ENCODE peak calls at places on chromosomes 5 and 9, in six cellular contexts. J is activated CD8-positive, alpha-beta memory T cell treated with anti-CD3 and anti-CD28 coated beads for 4 hours; B is COR-L47; S is stimulated activated CD8-positive, alpha-beta memory T cell treated with anti-CD3 and anti-CD28 coated beads, Interleukin-12 subunit alpha, Interleukin-12 subunit beta, amount 100 ng/mL, for 4 hours; G is amniotic stem cell; U is NT2/D1. E is an unnamed sample.

GRCh38 chr9:38394419-38394818 is 1.9 kb downstream of the ALDH1B1 start:
- DNase-seq in J (no peak), B (no peak), S (no peak), G (no peak), U (no peak), E (no peak)

GRCh38 chr9:4594545-4594944 is 67.5 kb upstream of the PLPP6 start:
- DNase-seq in J (no peak), B (no peak), S (no peak), G (no peak), U (no peak), E (no peak)

GRCh38 chr5:159849437-159850191 is 66.7 kb upstream of the ADRA1B start:
- DNase-seq in J (no peak), B (no peak), S (no peak), G (peak; percentile 21), U (no peak), E (no peak)

GRCh38 chr5:174166231-174167079 is 120.9 kb downstream of the NSG2 start:
- DNase-seq in J (no peak), B (peak; percentile 96), S (no peak), G (no peak), U (no peak), E (no peak)

GRCh38 chr5:761206-761771 is 23.2 kb downstream of the ZDHHC11B start:
- DNase-seq in J (no peak), B (no peak), S (no peak), G (no peak), U (no peak), E (peak; percentile 7)

GRCh38 chr9:89430995-89431394 is 66.9 kb downstream of the SEMA4D start:
- DNase-seq in J (no peak), B (no peak), S (no peak), G (no peak), U (no peak), E (no peak)

GRCh38 chr5:43042626-43043399 is 2.7 kb upstream of the ANXA2R start:
- DNase-seq in J (no peak), B (peak; percentile 77), S (peak; percentile 58), G (no peak), U (no peak), E (peak; percentile 66)

GRCh38 chr9:93486269-93486668 is 32.9 kb upstream of the FAM120AOS start:
- DNase-seq in J (no peak), B (no peak), S (no peak), G (no peak), U (no peak), E (no peak)

GRCh38 chr9:133342570-133342969 is 5.4 kb downstream of the MED22 start:
- DNase-seq in J (no peak), B (no peak), S (no peak), G (no peak), U (no peak), E (no peak)

GRCh38 chr9:121498150-121498486 is 1.5 kb downstream of the GGTA1 start:
- DNase-seq in J (no peak), B (peak; percentile 80), S (no peak), G (peak; percentile 57), U (peak; percentile 71), E (peak; percentile 22)

GRCh38 chr5:982377-983237 is 26.0 kb upstream of the NKD2 start:
- DNase-seq in J (no peak), B (no peak), S (no peak), G (no peak), U (peak; percentile 32), E (no peak)

GRCh38 chr9:5574998-5575397 is 53.9 kb upstream of the RIC1 start:
- DNase-seq in J (no peak), B (no peak), S (no peak), G (no peak), U (no peak), E (no peak)

GRCh38 chr9:116686693-116687073 is 422 bp upstream of the TRIM32 start:
- DNase-seq in J (no peak), B (no peak), S (no peak), G (no peak), U (no peak), E (no peak)

GRCh38 chr9:79512251-79512650 is 59.5 kb upstream of the TLE4 start:
- DNase-seq in J (no peak), B (no peak), S (no peak), G (no peak), U (no peak), E (no peak)

GRCh38 chr5:39022151-39022550 is 52.0 kb downstream of the RICTOR start:
- DNase-seq in J (no peak), B (no peak), S (no peak), G (no peak), U (no peak), E (no peak)

GRCh38 chr5:20469390-20469789 is 481.4 kb upstream of the CDH18 start:
- DNase-seq in J (no peak), B (no peak), S (no peak), G (no peak), U (no peak), E (no peak)

GRCh38 chr9:132472199-132472598 is 62.2 kb downstream of the CFAP77 start:
- DNase-seq in J (no peak), B (peak; percentile 90), S (no peak), G (no peak), U (no peak), E (no peak)

GRCh38 chr5:37723147-37723961 is 116.5 kb downstream of the GDNF start:
- DNase-seq in J (no peak), B (no peak), S (no peak), G (no peak), U (peak; percentile 11), E (no peak)

GRCh38 chr5:16539169-16539666 is 73.6 kb upstream of the ZNF622 start:
- DNase-seq in J (no peak), B (no peak), S (no peak), G (peak; percentile 71), U (no peak), E (no peak)

GRCh38 chr5:19853616-19854240 is 134.3 kb downstream of the CDH18 start:
- DNase-seq in J (no peak), B (no peak), S (no peak), G (peak; percentile 54), U (no peak), E (no peak)

GRCh38 chr5:61731267-61731945 is 399.3 kb downstream of the ZSWIM6 start:
- DNase-seq in J (no peak), B (no peak), S (no peak), G (no peak), U (no peak), E (no peak)

GRCh38 chr5:127871448-127872153 is 168.4 kb downstream of the CCDC192 start:
- DNase-seq in J (no peak), B (no peak), S (no peak), G (no peak), U (no peak), E (no peak)

GRCh38 chr5:33810491-33811120 is 81.2 kb downstream of the ADAMTS12 start:
- DNase-seq in J (no peak), B (no peak), S (no peak), G (no peak), U (no peak), E (no peak)

GRCh38 chr9:121947683-121948300 is 145.3 kb downstream of the TTLL11 start:
- DNase-seq in J (no peak), B (peak; percentile 61), S (no peak), G (no peak), U (no peak), E (no peak)

E was measured in activated B cell treated with CpG ODN at 0.5 μM for 24 hours.